ENCODE peak calls at places on chromosomes 3 and 15, in six cellular contexts. One of them, this sample, is unnamed. For H3K27me3, the result is how much of the 10 kb centered on the place peaks cover.

GRCh38 chr3:17151598-17152373 is 267.0 kb downstream of the PLCL2 start:
- DNase-seq in CD8-positive, alpha-beta T cell: peak
- DNase-seq in lung: no peak
- DNase-seq in lower lobe of right lung: no peak
- DNase-seq in stomach: peak
- DNase-seq in aorta: no peak
- DNase-seq in this sample: no peak

GRCh38 chr15:58926823-58927222 is 6.7 kb downstream of the SLTM start:
- DNase-seq in lung: no peak
- DNase-seq in lower lobe of right lung: no peak
- DNase-seq in aorta: no peak
- DNase-seq in CD8-positive, alpha-beta T cell: no peak
- DNase-seq in stomach: no peak
- DNase-seq in this sample: no peak

GRCh38 chr15:38251726-38252480 is 733 bp upstream of the SPRED1 start:
- DNase-seq in lung: peak
- DNase-seq in aorta: peak
- DNase-seq in CD8-positive, alpha-beta T cell: peak
- DNase-seq in stomach: peak
- DNase-seq in lower lobe of right lung: peak
- DNase-seq in this sample: peak

GRCh38 chr3:106338582-106339219 is 469.9 kb upstream of the CBLB start:
- DNase-seq in stomach: no peak
- DNase-seq in lung: no peak
- DNase-seq in CD8-positive, alpha-beta T cell: no peak
- DNase-seq in lower lobe of right lung: no peak
- DNase-seq in aorta: no peak
- DNase-seq in this sample: no peak

GRCh38 chr3:103787164-103787871 is 1352.5 kb downstream of the ZPLD1 start:
- DNase-seq in CD8-positive, alpha-beta T cell: no peak
- DNase-seq in lung: no peak
- DNase-seq in aorta: no peak
- DNase-seq in stomach: no peak
- DNase-seq in lower lobe of right lung: no peak
- DNase-seq in this sample: no peak

GRCh38 chr15:60128000-60128376 is 123.9 kb downstream of the FOXB1 start:
- DNase-seq in stomach: no peak
- DNase-seq in lung: no peak
- DNase-seq in CD8-positive, alpha-beta T cell: no peak
- DNase-seq in lower lobe of right lung: no peak
- DNase-seq in aorta: no peak
- DNase-seq in this sample: peak

GRCh38 chr3:128499724-128500275 is 6.8 kb upstream of the GATA2 start:
- DNase-seq in lung: no peak
- DNase-seq in CD8-positive, alpha-beta T cell: no peak
- DNase-seq in lower lobe of right lung: no peak
- DNase-seq in aorta: no peak
- DNase-seq in stomach: no peak
- DNase-seq in this sample: peak

GRCh38 chr15:65837301-65838283 is 31.7 kb upstream of the RAB11A start:
- DNase-seq in CD8-positive, alpha-beta T cell: no peak
- DNase-seq in aorta: no peak
- DNase-seq in lung: no peak
- DNase-seq in stomach: no peak
- DNase-seq in lower lobe of right lung: no peak
- DNase-seq in this sample: no peak

GRCh38 chr15:48695088-48695834 is 49.8 kb upstream of the FBN1 start:
- DNase-seq in lower lobe of right lung: no peak
- DNase-seq in stomach: no peak
- DNase-seq in lung: no peak
- DNase-seq in CD8-positive, alpha-beta T cell: no peak
- DNase-seq in aorta: no peak
- DNase-seq in this sample: no peak

GRCh38 chr15:72339777-72340177 is 19.8 kb upstream of the CELF6 start:
- DNase-seq in lower lobe of right lung: no peak
- DNase-seq in aorta: no peak
- DNase-seq in CD8-positive, alpha-beta T cell: no peak
- DNase-seq in lung: no peak
- DNase-seq in stomach: no peak
- DNase-seq in this sample: no peak

GRCh38 chr15:82980986-82981385 is 5.0 kb upstream of the RAMAC start:
- DNase-seq in lung: no peak
- DNase-seq in stomach: no peak
- DNase-seq in CD8-positive, alpha-beta T cell: no peak
- DNase-seq in lower lobe of right lung: no peak
- DNase-seq in aorta: no peak
- DNase-seq in this sample: no peak

GRCh38 chr3:61966200-61966599 is 404.8 kb downstream of the PTPRG start:
- DNase-seq in lung: no peak
- DNase-seq in aorta: no peak
- DNase-seq in lower lobe of right lung: no peak
- DNase-seq in CD8-positive, alpha-beta T cell: no peak
- DNase-seq in stomach: no peak
- DNase-seq in this sample: no peak

GRCh38 chr3:77256584-77257488 is 216.9 kb downstream of the ROBO2 start:
- DNase-seq in stomach: no peak
- DNase-seq in lung: no peak
- DNase-seq in CD8-positive, alpha-beta T cell: no peak
- DNase-seq in lower lobe of right lung: no peak
- DNase-seq in aorta: no peak
- DNase-seq in this sample: no peak

GRCh38 chr3:88059380-88060160 is 515 bp downstream of the ZNF654 start:
- DNase-seq in lung: no peak
- DNase-seq in aorta: peak
- DNase-seq in stomach: no peak
- DNase-seq in CD8-positive, alpha-beta T cell: no peak
- DNase-seq in lower lobe of right lung: no peak
- DNase-seq in this sample: no peak

GRCh38 chr3:187150186-187150585 is 10.9 kb upstream of the RPL39L start:
- DNase-seq in lower lobe of right lung: no peak
- DNase-seq in stomach: no peak
- DNase-seq in aorta: no peak
- DNase-seq in lung: no peak
- DNase-seq in CD8-positive, alpha-beta T cell: no peak
- DNase-seq in this sample: no peak

GRCh38 chr3:34146596-34146995 is 348.2 kb downstream of the PDCD6IP start:
- DNase-seq in lower lobe of right lung: no peak
- DNase-seq in aorta: no peak
- DNase-seq in CD8-positive, alpha-beta T cell: no peak
- DNase-seq in lung: no peak
- DNase-seq in stomach: no peak
- DNase-seq in this sample: no peak

GRCh38 chr3:124032351-124032880 is 40.5 kb upstream of the ROPN1 start:
- DNase-seq in lower lobe of right lung: no peak
- DNase-seq in aorta: peak
- DNase-seq in lung: no peak
- DNase-seq in CD8-positive, alpha-beta T cell: no peak
- DNase-seq in stomach: no peak
- DNase-seq in this sample: peak

GRCh38 chr15:92383528-92384326 is 10.0 kb upstream of the ST8SIA2 start:
- DNase-seq in stomach: no peak
- DNase-seq in lung: no peak
- DNase-seq in CD8-positive, alpha-beta T cell: no peak
- DNase-seq in aorta: no peak
- DNase-seq in lower lobe of right lung: no peak
- DNase-seq in this sample: no peak

GRCh38 chr3:129031476-129032215 is 28.9 kb upstream of the GP9 start:
- DNase-seq in lung: no peak
- DNase-seq in lower lobe of right lung: no peak
- DNase-seq in CD8-positive, alpha-beta T cell: no peak
- DNase-seq in aorta: no peak
- DNase-seq in stomach: no peak
- DNase-seq in this sample: no peak

GRCh38 chr15:78684645-78685044 is 43.6 kb upstream of the CHRNB4 start:
- DNase-seq in CD8-positive, alpha-beta T cell: no peak
- DNase-seq in stomach: peak
- DNase-seq in aorta: no peak
- DNase-seq in lower lobe of right lung: no peak
- DNase-seq in lung: no peak
- DNase-seq in this sample: no peak

GRCh38 chr3:89395996-89396395 is 288.6 kb downstream of the EPHA3 start:
- DNase-seq in lower lobe of right lung: no peak
- DNase-seq in stomach: no peak
- DNase-seq in lung: no peak
- DNase-seq in CD8-positive, alpha-beta T cell: no peak
- DNase-seq in aorta: no peak
- DNase-seq in this sample: no peak

GRCh38 chr3:43852066-43852465 is 161.3 kb downstream of the ABHD5 start:
- DNase-seq in stomach: no peak
- DNase-seq in CD8-positive, alpha-beta T cell: no peak
- DNase-seq in aorta: no peak
- DNase-seq in lung: no peak
- DNase-seq in lower lobe of right lung: no peak
- DNase-seq in this sample: no peak

GRCh38 chr3:184004483-184004882 is 13.2 kb downstream of the ABCC5 start:
- DNase-seq in lung: no peak
- DNase-seq in CD8-positive, alpha-beta T cell: no peak
- DNase-seq in aorta: no peak
- DNase-seq in stomach: no peak
- DNase-seq in lower lobe of right lung: no peak
- DNase-seq in this sample: no peak

GRCh38 chr3:107643038-107643883 is 120.5 kb downstream of the BBX start:
- DNase-seq in lower lobe of right lung: no peak
- DNase-seq in CD8-positive, alpha-beta T cell: no peak
- DNase-seq in aorta: no peak
- DNase-seq in stomach: no peak
- DNase-seq in lung: no peak
- DNase-seq in this sample: no peak

GRCh38 chr3:108410531-108410984 is 99.8 kb downstream of the MYH15 start:
- DNase-seq in stomach: no peak
- DNase-seq in aorta: no peak
- DNase-seq in CD8-positive, alpha-beta T cell: no peak
- DNase-seq in lung: peak
- DNase-seq in lower lobe of right lung: peak
- DNase-seq in this sample: no peak

GRCh38 chr15:78034495-78035191 is 42.9 kb downstream of the TBC1D2B start:
- DNase-seq in CD8-positive, alpha-beta T cell: peak
- DNase-seq in aorta: no peak
- DNase-seq in stomach: peak
- DNase-seq in lung: peak
- DNase-seq in lower lobe of right lung: peak
- DNase-seq in this sample: no peak

GRCh38 chr3:198076722-198077308 is 116.8 kb downstream of the LMLN start:
- DNase-seq in lower lobe of right lung: no peak
- DNase-seq in lung: no peak
- DNase-seq in CD8-positive, alpha-beta T cell: no peak
- DNase-seq in stomach: no peak
- DNase-seq in aorta: no peak
- DNase-seq in this sample: no peak
- H3K27me3 ChIP-seq in lower lobe of right lung: half or more
- H3K27me3 ChIP-seq in lung: under half
- H3K27me3 ChIP-seq in CD8-positive, alpha-beta T cell: under half
- H3K27me3 ChIP-seq in stomach: under half
- H3K27me3 ChIP-seq in aorta: under half
- H3K27me3 ChIP-seq in this sample: under half

GRCh38 chr3:10416730-10417300 is 88.6 kb downstream of the ATP2B2 start:
- DNase-seq in lower lobe of right lung: no peak
- DNase-seq in aorta: peak
- DNase-seq in stomach: no peak
- DNase-seq in lung: no peak
- DNase-seq in CD8-positive, alpha-beta T cell: no peak
- DNase-seq in this sample: no peak

GRCh38 chr3:10410383-10411002 is 89.6 kb upstream of the SEC13 start:
- DNase-seq in aorta: no peak
- DNase-seq in lung: no peak
- DNase-seq in lower lobe of right lung: peak
- DNase-seq in stomach: no peak
- DNase-seq in CD8-positive, alpha-beta T cell: no peak
- DNase-seq in this sample: no peak

GRCh38 chr3:10408680-10409079 is 87.8 kb upstream of the SEC13 start:
- DNase-seq in lower lobe of right lung: no peak
- DNase-seq in aorta: no peak
- DNase-seq in stomach: no peak
- DNase-seq in lung: no peak
- DNase-seq in CD8-positive, alpha-beta T cell: no peak
- DNase-seq in this sample: no peak

GRCh38 chr3:10411598-10412332 is 90.9 kb upstream of the SEC13 start:
- DNase-seq in lung: no peak
- DNase-seq in CD8-positive, alpha-beta T cell: no peak
- DNase-seq in aorta: no peak
- DNase-seq in stomach: no peak
- DNase-seq in lower lobe of right lung: peak
- DNase-seq in this sample: no peak

GRCh38 chr3:10413041-10413440 is 92.1 kb upstream of the SEC13 start:
- DNase-seq in stomach: no peak
- DNase-seq in lung: no peak
- DNase-seq in aorta: no peak
- DNase-seq in lower lobe of right lung: no peak
- DNase-seq in CD8-positive, alpha-beta T cell: no peak
- DNase-seq in this sample: no peak
- H3K27me3 ChIP-seq in stomach: under half
- H3K27me3 ChIP-seq in lung: under half
- H3K27me3 ChIP-seq in aorta: under half
- H3K27me3 ChIP-seq in lower lobe of right lung: under half
- H3K27me3 ChIP-seq in CD8-positive, alpha-beta T cell: under half
- H3K27me3 ChIP-seq in this sample: under half

GRCh38 chr3:147369231-147369630 is 37.1 kb downstream of the ZIC4 start:
- DNase-seq in CD8-positive, alpha-beta T cell: no peak
- DNase-seq in stomach: no peak
- DNase-seq in aorta: no peak
- DNase-seq in lung: no peak
- DNase-seq in lower lobe of right lung: no peak
- DNase-seq in this sample: no peak
- H3K27me3 ChIP-seq in CD8-positive, alpha-beta T cell: under half
- H3K27me3 ChIP-seq in stomach: under half
- H3K27me3 ChIP-seq in aorta: under half
- H3K27me3 ChIP-seq in lung: under half
- H3K27me3 ChIP-seq in lower lobe of right lung: half or more
- H3K27me3 ChIP-seq in this sample: half or more

DNA sequence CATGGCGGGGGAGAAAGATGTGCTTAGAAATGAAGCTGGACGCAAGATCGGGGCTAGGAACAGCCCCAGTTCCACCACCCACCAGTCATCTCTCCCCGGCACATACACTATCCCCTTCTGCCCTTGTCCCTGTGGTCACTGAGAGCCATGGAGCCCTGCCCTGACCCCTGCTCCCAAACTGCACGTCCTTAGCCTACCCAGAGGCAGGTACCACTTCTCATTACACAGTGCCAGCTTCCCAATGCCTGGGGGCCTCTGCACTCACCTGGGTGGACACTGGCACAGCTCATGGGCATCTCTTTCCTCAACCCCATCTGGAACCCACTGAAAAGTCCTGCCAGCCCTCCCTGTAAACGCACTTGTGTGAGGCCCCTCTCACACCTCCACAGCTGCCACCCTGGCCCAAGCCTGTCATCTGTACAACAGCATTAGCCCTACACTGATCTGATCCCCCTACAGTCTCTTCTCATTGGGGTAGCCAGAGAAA is 139.4 kb upstream of the PRR20G start:
- DNase-seq in lung: no peak
- DNase-seq in aorta: no peak
- DNase-seq in lower lobe of right lung: no peak
- DNase-seq in stomach: no peak
- DNase-seq in CD8-positive, alpha-beta T cell: no peak
- DNase-seq in this sample: no peak
- H3K27me3 ChIP-seq in lung: under half
- H3K27me3 ChIP-seq in aorta: under half
- H3K27me3 ChIP-seq in lower lobe of right lung: under half
- H3K27me3 ChIP-seq in stomach: under half
- H3K27me3 ChIP-seq in CD8-positive, alpha-beta T cell: under half
- H3K27me3 ChIP-seq in this sample: under half

This sample was measured in uterus.